ENCODE peak calls at places on chromosomes 11 and 22, in eight cellular contexts. R is A549; S is astrocyte; Y is GM18507; W is stimulated activated CD4-positive, alpha-beta T cell treated with anti-CD3 and anti-CD28 coated beads, Interleukin-4, amount 100 ng/mL, for 4 hours; K is DMS153; M is SJCRH30; X is neuronal stem cell. G is an unnamed sample.

GRCh38 chr11:55707029-55707428 is 45.0 kb downstream of the OR4C6 start:
- DNase-seq in R (peak; percentile 38), M (peak; percentile 72), Y (no peak), S (no peak), X (no peak), K (no peak), W (no peak), G (no peak)

GRCh38 chr22:36461665-36462474 is 19.6 kb downstream of the TXN2 start:
- DNase-seq in R (peak; percentile 90), Y (no peak), M (peak; percentile 90), X (no peak), S (peak; percentile 95), W (no peak), K (peak; percentile 81), G (peak; percentile 89)

GRCh38 chr22:42994917-42995562 is 19.9 kb downstream of the PACSIN2 start:
- DNase-seq in X (no peak), S (peak; percentile 92), W (no peak), R (peak; percentile 95), Y (no peak), M (no peak), K (no peak), G (peak; percentile 55)

GRCh38 chr22:29043906-29044575 is 17.6 kb downstream of the C22orf31 start:
- DNase-seq in S (peak; percentile 78), W (no peak), K (no peak), R (no peak), Y (no peak), X (no peak), M (no peak), G (no peak)

GRCh38 chr11:104736503-104736902 is 161.8 kb downstream of the CASP12 start:
- DNase-seq in Y (no peak), S (no peak), X (no peak), R (no peak), K (no peak), W (no peak), M (no peak), G (no peak)

GRCh38 chr11:36122715-36123114 is 166.5 kb downstream of the COMMD9 start:
- DNase-seq in K (no peak), S (no peak), W (no peak), Y (no peak), M (peak; percentile 29), R (no peak), X (no peak), G (no peak)

GRCh38 chr11:119844808-119845207 is 115.8 kb upstream of the NECTIN1 start:
- DNase-seq in Y (no peak), K (no peak), X (no peak), S (no peak), R (no peak), M (no peak), W (no peak), G (no peak)

GRCh38 chr11:85347291-85347690 is 279.9 kb downstream of the DLG2 start:
- DNase-seq in R (no peak), Y (no peak), K (no peak), W (no peak), M (no peak), S (no peak), X (no peak), G (no peak)

GRCh38 chr11:113240389-113240788 is 74.0 kb upstream of the TTC12 start:
- DNase-seq in Y (no peak), R (no peak), X (no peak), W (no peak), K (no peak), S (no peak), M (no peak), G (no peak)

GRCh38 chr11:31487848-31488247 is 21.6 kb downstream of the IMMP1L start:
- DNase-seq in M (peak; percentile 59), W (no peak), Y (no peak), S (peak; percentile 52), X (peak; percentile 27), R (peak; percentile 68), K (no peak), G (no peak)

GRCh38 chr11:66676279-66676919 is 1.3 kb downstream of the RBM4B start:
- DNase-seq in K (no peak), S (no peak), R (no peak), W (no peak), M (no peak), Y (no peak), X (no peak), G (no peak)

GRCh38 chr11:112024178-112024777 is 930 bp upstream of the DLAT start:
- DNase-seq in K (no peak), Y (no peak), S (no peak), X (peak; percentile 14), R (no peak), M (peak; percentile 2), W (no peak), G (no peak)

GRCh38 chr11:46554205-46555162 is 39.3 kb downstream of the AMBRA1 start:
- DNase-seq in X (no peak), M (no peak), S (peak; percentile 81), Y (no peak), K (no peak), R (peak; percentile 84), W (no peak), G (peak; percentile 20)

GRCh38 chr11:539971-540481 is 2.7 kb downstream of the LRRC56 start:
- DNase-seq in K (no peak), Y (no peak), M (no peak), R (no peak), S (no peak), W (no peak), X (no peak), G (no peak)

GRCh38 chr11:3907590-3907989 is 52.1 kb downstream of the STIM1 start:
- DNase-seq in X (no peak), Y (no peak), W (no peak), K (no peak), S (no peak), M (no peak), R (no peak), G (no peak)

GRCh38 chr22:17633217-17633997 is 4.9 kb upstream of the ATP6V1E1 start:
- DNase-seq in R (peak; percentile 66), S (peak; percentile 92), Y (no peak), M (no peak), W (no peak), K (no peak), X (no peak), G (peak; percentile 12)